ENCODE peak calls at places on chromosomes 2 and 18, in seven cellular contexts. X is K562, U is SK-N-SH, J is HCT116, R is GM12878, A is H1, L is HepG2. Q is an unnamed sample.

GRCh38 chr2:181234429-181235410 is 222.5 kb upstream of the ITGA4 start:
- DNase-seq in X (no peak), U (no peak), J (no peak), R (no peak), A (no peak), L (no peak), Q (no peak)

GRCh38 chr2:9467687-9468086 is 6.7 kb upstream of the IAH1 start:
- DNase-seq in X (no peak), U (no peak), J (no peak), R (no peak), A (no peak), L (no peak), Q (no peak)

GRCh38 chr2:100616841-100617390 is 54.1 kb downstream of the PDCL3 start:
- DNase-seq in X (no peak), U (no peak), J (no peak), R (no peak), A (no peak), L (no peak), Q (no peak)

GRCh38 chr2:28276076-28276618 is 116.5 kb upstream of the FOSL2 start:
- DNase-seq in X (peak), U (no peak), J (peak), R (peak), A (no peak), L (no peak), Q (no peak)

GRCh38 chr2:45813003-45813601 is 161.6 kb downstream of the PRKCE start:
- DNase-seq in X (no peak), U (peak), J (no peak), R (no peak), A (no peak), L (no peak), Q (no peak)

GRCh38 chr2:105442056-105442455 is 43.2 kb upstream of the FHL2 start:
- DNase-seq in X (no peak), U (no peak), J (no peak), R (no peak), A (no peak), L (no peak), Q (peak)

GRCh38 chr2:27915874-27916273 is 25.3 kb downstream of the BABAM2 start:
- DNase-seq in X (no peak), U (no peak), J (no peak), R (no peak), A (no peak), L (peak), Q (peak)

GRCh38 chr2:45541450-45541849 is 69.6 kb downstream of the SRBD1 start:
- DNase-seq in X (no peak), U (no peak), J (no peak), R (no peak), A (no peak), L (no peak), Q (no peak)

GRCh38 chr2:74958277-74959105 is at the start of gene POLE4:
- DNase-seq in X (peak), U (peak), J (peak), R (peak), A (peak), L (peak), Q (peak)

GRCh38 chr2:232960862-232961261 is 52.2 kb downstream of the NGEF start:
- DNase-seq in X (no peak), U (no peak), J (no peak), R (no peak), A (no peak), L (no peak), Q (no peak)

GRCh38 chr2:97720746-97721145 is 7.4 kb downstream of the ZAP70 start:
- DNase-seq in X (no peak), U (no peak), J (no peak), R (no peak), A (no peak), L (no peak), Q (no peak)

GRCh38 chr2:226985227-226985946 is 149.5 kb downstream of the RHBDD1 start:
- DNase-seq in X (peak), U (peak), J (peak), R (peak), A (no peak), L (peak), Q (peak)

GRCh38 chr18:34976084-34976483 is 65.1 kb upstream of the MAPRE2 start:
- DNase-seq in X (no peak), U (no peak), J (no peak), R (no peak), A (no peak), L (no peak), Q (no peak)

GRCh38 chr18:22167471-22168151 is 1.8 kb upstream of the GATA6 start:
- DNase-seq in X (no peak), U (peak), J (no peak), R (no peak), A (peak), L (no peak), Q (no peak)

GRCh38 chr2:5515693-5516092 is 176.5 kb upstream of the SOX11 start:
- DNase-seq in X (no peak), U (no peak), J (no peak), R (no peak), A (no peak), L (no peak), Q (no peak)

GRCh38 chr2:236849508-236849907 is 236.2 kb upstream of the COPS8 start:
- DNase-seq in X (no peak), U (no peak), J (no peak), R (no peak), A (no peak), L (no peak), Q (no peak)

GRCh38 chr2:96102596-96103387 is 13.6 kb downstream of the ADRA2B start:
- DNase-seq in X (no peak), U (peak), J (no peak), R (no peak), A (peak), L (no peak), Q (no peak)

GRCh38 chr2:96105994-96106393 is 10.4 kb downstream of the ADRA2B start:
- DNase-seq in X (no peak), U (no peak), J (no peak), R (no peak), A (no peak), L (no peak), Q (no peak)

GRCh38 chr2:96103388-96103705 is 13.0 kb downstream of the ADRA2B start:
- DNase-seq in X (no peak), U (peak), J (no peak), R (no peak), A (peak), L (no peak), Q (no peak)

GRCh38 chr2:96105152-96105915 is 11.0 kb downstream of the ADRA2B start:
- DNase-seq in X (no peak), U (no peak), J (no peak), R (no peak), A (peak), L (no peak), Q (no peak)

GRCh38 chr2:96103906-96104861 is 12.2 kb downstream of the ADRA2B start:
- DNase-seq in X (no peak), U (no peak), J (no peak), R (no peak), A (peak), L (no peak), Q (no peak)
- TF ChIP-seq JUND in X (no peak), U (no peak), J (no peak), R (no peak), A (no peak), L (no peak), Q (no peak)

DNA sequence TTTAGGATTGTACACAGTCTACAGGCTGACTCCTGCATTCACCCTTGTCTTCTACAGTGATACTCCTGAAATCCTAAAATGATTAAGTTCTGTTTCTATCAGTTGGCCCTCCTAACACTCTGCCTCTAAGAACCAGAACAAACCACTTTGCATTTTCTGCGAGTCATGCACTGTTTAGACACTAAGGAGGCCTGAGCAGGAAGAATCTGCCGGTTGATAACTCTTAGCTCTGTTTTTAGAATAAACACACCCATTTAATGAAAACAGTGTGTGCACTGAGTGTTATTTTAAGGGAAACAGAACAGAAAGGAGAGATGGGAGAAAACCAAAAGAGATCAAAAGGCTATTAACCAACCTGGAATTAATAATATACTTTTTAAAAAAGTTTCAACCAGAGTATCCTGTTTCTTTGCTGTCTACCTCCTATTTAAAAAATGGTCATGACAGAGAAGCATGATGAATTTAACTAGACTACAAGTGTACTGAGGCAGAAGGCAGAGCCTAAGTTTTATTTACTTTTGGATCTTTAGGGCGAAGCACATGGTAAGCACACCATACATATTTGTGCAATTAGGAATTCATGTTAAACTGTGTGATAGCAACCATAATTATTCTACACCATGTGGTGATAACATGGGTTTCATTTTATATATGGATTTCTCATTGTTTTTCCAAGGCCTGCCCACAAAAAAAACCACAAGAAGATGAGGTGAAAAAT is 22.7 kb upstream of the SSB start:
- DNase-seq in X (peak), U (no peak), J (no peak), R (no peak), A (no peak), L (no peak), Q (no peak)
- TF ChIP-seq JUND in X (no peak), U (no peak), J (no peak), R (no peak), A (no peak), L (no peak), Q (no peak)

GRCh38 chr2:26269571-26270170 is 24.9 kb downstream of the HADHB start:
- DNase-seq in X (no peak), U (no peak), J (no peak), R (no peak), A (no peak), L (no peak), Q (no peak)
- TF ChIP-seq JUND in X (no peak), U (no peak), J (no peak), R (no peak), A (no peak), L (no peak), Q (no peak)

GRCh38 chr2:229252996-229253395 is 18.1 kb downstream of the PID1 start:
- DNase-seq in X (no peak), U (no peak), J (no peak), R (no peak), A (no peak), L (no peak), Q (no peak)
- TF ChIP-seq JUND in X (no peak), U (no peak), J (no peak), R (no peak), A (no peak), L (no peak), Q (no peak)

DNA sequence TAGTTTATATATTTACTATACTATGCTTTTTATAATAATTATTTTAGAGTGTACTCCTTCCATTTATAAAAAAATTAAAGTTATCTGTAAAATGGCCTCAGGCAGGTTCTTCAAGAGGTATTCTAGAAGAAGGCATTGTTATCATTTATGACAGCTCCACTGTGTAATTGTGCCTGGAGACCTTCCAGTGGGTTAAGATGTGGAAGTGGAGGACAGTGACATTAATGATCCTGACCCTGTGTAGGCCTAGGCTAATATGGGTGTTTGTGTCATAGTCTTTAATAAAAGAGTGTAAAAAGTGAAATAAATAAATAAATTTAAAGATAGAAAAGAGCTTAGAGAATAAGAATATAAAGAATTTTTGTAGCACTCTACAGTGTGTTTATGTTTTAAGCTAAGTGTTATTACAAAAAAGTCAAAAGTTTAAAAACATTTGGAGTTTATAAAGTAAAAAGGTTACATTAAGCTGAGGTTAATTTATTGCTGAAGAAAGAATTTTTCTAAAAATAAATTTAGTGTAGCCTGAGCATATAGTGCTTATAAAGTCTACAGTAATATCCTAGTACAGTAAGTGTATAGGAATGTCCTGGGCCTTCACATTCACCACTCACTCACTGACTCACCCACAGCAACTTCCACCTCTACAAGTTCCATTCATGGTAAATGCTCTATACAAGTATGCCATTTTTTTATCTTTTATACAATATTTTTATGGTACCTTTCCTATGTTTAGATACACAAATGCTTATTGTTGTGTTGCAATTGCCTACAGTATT is 190.0 kb upstream of the SESTD1 start:
- DNase-seq in X (no peak), U (no peak), J (no peak), R (no peak), A (no peak), L (peak), Q (no peak)
- TF ChIP-seq JUND in X (no peak), U (peak), J (peak), R (no peak), A (no peak), L (no peak), Q (no peak)

GRCh38 chr2:18518116-18519111 is 42.0 kb downstream of the RDH14 start:
- DNase-seq in X (no peak), U (no peak), J (no peak), R (no peak), A (no peak), L (peak), Q (peak)
- TF ChIP-seq JUND in X (no peak), U (peak), J (no peak), R (no peak), A (no peak), L (no peak), Q (no peak)

GRCh38 chr2:30296496-30296895 is 65.2 kb downstream of the LBH start:
- DNase-seq in X (no peak), U (no peak), J (no peak), R (no peak), A (no peak), L (no peak), Q (no peak)

GRCh38 chr2:30294147-30294546 is 62.8 kb downstream of the LBH start:
- DNase-seq in X (no peak), U (no peak), J (no peak), R (no peak), A (no peak), L (no peak), Q (no peak)

GRCh38 chr2:30288576-30288975 is 57.2 kb downstream of the LBH start:
- DNase-seq in X (no peak), U (no peak), J (no peak), R (no peak), A (no peak), L (no peak), Q (no peak)

GRCh38 chr2:30298302-30298701 is 67.0 kb downstream of the LBH start:
- DNase-seq in X (no peak), U (no peak), J (no peak), R (no peak), A (no peak), L (no peak), Q (no peak)

DNA sequence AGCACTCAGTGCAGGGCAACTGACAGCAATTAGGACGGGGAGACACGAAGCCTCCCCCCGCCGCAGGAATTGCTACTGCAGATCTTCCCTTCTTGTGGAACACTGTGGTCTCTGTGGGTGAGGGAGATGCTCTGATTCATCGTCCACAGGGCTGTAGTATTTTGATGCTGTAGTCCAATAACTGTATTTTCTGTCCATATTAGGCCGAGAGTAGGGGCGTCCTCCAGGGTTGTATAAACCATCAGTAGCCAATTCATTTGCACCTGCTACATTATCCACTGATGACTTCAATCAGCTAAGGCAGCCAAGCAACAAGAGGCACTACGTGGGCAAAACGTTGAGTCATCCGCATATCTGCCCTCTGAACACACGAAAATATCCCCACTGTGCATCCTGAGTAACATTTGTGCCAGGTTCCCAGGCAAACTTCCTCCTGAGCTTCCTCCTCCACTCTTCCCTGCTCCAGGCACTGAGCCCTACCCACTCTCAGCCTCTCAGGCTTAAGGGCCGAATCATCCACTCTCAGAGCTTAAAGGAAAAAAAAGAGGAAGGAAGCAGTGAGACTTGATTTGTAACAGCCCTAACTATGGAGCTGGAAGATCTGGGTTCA is 62.1 kb downstream of the LBH start:
- DNase-seq in X (no peak), U (no peak), J (peak), R (no peak), A (no peak), L (no peak), Q (no peak)
- TF ChIP-seq JUND in X (no peak), U (peak), J (peak), R (no peak), A (no peak), L (no peak), Q (no peak)

DNA sequence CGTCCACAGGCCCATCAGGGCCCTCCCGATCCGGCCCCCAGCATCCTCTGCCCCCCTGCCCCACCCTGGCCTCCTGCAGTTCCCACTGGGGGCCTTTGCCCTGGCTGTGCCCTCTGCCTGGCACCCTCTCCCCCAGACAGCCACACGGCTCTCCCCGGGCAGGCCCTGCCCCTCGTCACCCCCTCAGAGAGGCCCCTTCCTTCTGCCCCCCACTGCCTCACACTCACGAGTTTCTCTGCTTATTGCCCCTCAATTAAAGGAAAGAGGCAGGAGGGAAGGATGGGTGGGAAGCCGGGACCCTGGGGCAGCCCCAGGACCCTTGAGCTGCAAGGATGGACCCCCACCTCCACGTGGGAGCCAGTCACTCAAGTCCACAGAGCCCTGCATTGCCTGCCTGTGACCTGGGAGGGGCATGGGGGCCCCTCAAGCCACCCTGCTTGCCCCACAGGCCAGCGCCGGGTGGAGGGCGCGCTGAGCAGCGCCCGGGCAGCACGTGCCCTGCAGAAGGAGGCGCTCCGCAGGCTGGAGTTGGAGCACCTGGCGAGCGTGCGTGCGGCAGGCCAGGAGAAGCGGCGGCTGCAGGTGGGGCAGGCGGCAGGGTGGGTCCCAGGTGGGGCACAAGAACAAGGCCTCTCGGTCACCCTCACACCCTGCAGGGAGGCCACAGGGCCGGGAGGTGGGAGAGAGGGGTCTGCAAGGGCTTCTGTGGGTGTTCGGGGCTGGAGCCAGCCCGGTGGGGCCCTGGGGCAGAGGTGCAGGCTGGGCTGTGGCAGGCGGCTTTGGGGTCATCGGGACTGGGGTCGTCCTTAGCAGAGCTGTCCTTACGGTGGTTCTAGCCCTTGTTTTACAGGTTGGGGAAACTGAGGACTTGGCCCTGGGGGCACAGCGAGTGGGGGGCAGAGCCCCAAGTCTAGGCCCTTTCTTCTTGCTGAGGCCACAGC is 30.5 kb upstream of the SNED1 start:
- DNase-seq in X (no peak), U (no peak), J (no peak), R (no peak), A (no peak), L (no peak), Q (no peak)
- TF ChIP-seq JUND in X (no peak), U (no peak), J (no peak), R (no peak), A (no peak), L (no peak), Q (no peak)

DNA sequence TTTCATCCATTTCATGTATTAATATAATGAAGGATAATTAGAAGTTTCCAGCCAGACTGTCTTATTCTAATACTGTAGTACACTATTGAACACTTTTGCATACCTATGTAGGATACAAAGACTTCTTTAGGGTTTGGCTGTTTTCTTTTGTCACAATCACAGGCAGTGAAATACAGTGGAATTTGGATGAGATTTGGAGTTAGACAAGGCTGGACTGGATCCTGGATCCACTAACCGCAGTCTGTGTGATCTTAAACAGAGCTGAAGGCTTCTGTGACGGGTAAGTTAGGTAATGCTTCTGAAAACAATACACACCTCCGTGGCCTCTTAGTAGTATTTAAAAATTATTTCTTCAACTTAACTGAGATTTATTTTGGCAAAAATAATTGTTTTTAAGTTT is 1128.6 kb upstream of the CDH2 start:
- DNase-seq in X (no peak), U (no peak), J (no peak), R (no peak), A (no peak), L (no peak), Q (no peak)
- TF ChIP-seq JUND in X (no peak), U (no peak), J (no peak), R (no peak), A (no peak), L (no peak), Q (no peak)

GRCh38 chr2:61177727-61178549 is 15.9 kb downstream of the C2orf74 start:
- DNase-seq in X (peak), U (no peak), J (no peak), R (no peak), A (peak), L (peak), Q (peak)
- TF ChIP-seq JUND in X (no peak), U (no peak), J (no peak), R (no peak), A (no peak), L (no peak), Q (no peak)

Q was measured in T47D.